ENCODE peak calls at places on chromosomes 2 and 18, in eight cellular contexts. One of them, this sample, is unnamed.

GRCh38 chr2:54558976-54559410 is 102.9 kb downstream of the SPTBN1 start:
- ATAC-seq in naive thymus-derived CD8-positive, alpha-beta T cell: peak
- ATAC-seq in naive thymus-derived CD4-positive, alpha-beta T cell: peak
- ATAC-seq in activated CD8-positive, alpha-beta memory T cell treated with anti-CD3 and anti-CD28 coated beads, Interleukin-2, amount 10 ng/mL, durations not matched to agents 7 days and 5 days: peak
- ATAC-seq in upper lobe of right lung: peak
- ATAC-seq in IMR-90: no peak
- ATAC-seq in T-cell: peak
- ATAC-seq in A549: peak
- ATAC-seq in this sample: peak

GRCh38 chr2:48110497-48110896 is 204.2 kb upstream of the FBXO11 start:
- ATAC-seq in naive thymus-derived CD8-positive, alpha-beta T cell: no peak
- ATAC-seq in IMR-90: no peak
- ATAC-seq in T-cell: no peak
- ATAC-seq in upper lobe of right lung: no peak
- ATAC-seq in A549: no peak
- ATAC-seq in activated CD8-positive, alpha-beta memory T cell treated with anti-CD3 and anti-CD28 coated beads, Interleukin-2, amount 10 ng/mL, durations not matched to agents 7 days and 5 days: no peak
- ATAC-seq in naive thymus-derived CD4-positive, alpha-beta T cell: no peak
- ATAC-seq in this sample: no peak

GRCh38 chr2:26421961-26422360 is 20.2 kb downstream of the DRC1 start:
- ATAC-seq in activated CD8-positive, alpha-beta memory T cell treated with anti-CD3 and anti-CD28 coated beads, Interleukin-2, amount 10 ng/mL, durations not matched to agents 7 days and 5 days: no peak
- ATAC-seq in naive thymus-derived CD8-positive, alpha-beta T cell: no peak
- ATAC-seq in IMR-90: no peak
- ATAC-seq in T-cell: no peak
- ATAC-seq in naive thymus-derived CD4-positive, alpha-beta T cell: no peak
- ATAC-seq in A549: no peak
- ATAC-seq in upper lobe of right lung: no peak
- ATAC-seq in this sample: no peak

GRCh38 chr18:62452280-62452824 is 70.5 kb upstream of the ZCCHC2 start:
- ATAC-seq in upper lobe of right lung: peak
- ATAC-seq in IMR-90: no peak
- ATAC-seq in A549: peak
- ATAC-seq in naive thymus-derived CD8-positive, alpha-beta T cell: no peak
- ATAC-seq in T-cell: no peak
- ATAC-seq in activated CD8-positive, alpha-beta memory T cell treated with anti-CD3 and anti-CD28 coated beads, Interleukin-2, amount 10 ng/mL, durations not matched to agents 7 days and 5 days: peak
- ATAC-seq in naive thymus-derived CD4-positive, alpha-beta T cell: no peak
- ATAC-seq in this sample: no peak

GRCh38 chr2:235642446-235643107 is 148.7 kb downstream of the AGAP1 start:
- ATAC-seq in upper lobe of right lung: no peak
- ATAC-seq in activated CD8-positive, alpha-beta memory T cell treated with anti-CD3 and anti-CD28 coated beads, Interleukin-2, amount 10 ng/mL, durations not matched to agents 7 days and 5 days: no peak
- ATAC-seq in A549: no peak
- ATAC-seq in naive thymus-derived CD8-positive, alpha-beta T cell: no peak
- ATAC-seq in IMR-90: peak
- ATAC-seq in naive thymus-derived CD4-positive, alpha-beta T cell: no peak
- ATAC-seq in T-cell: no peak
- ATAC-seq in this sample: no peak

GRCh38 chr18:62957885-62958472 is 242.6 kb downstream of the PHLPP1 start:
- ATAC-seq in activated CD8-positive, alpha-beta memory T cell treated with anti-CD3 and anti-CD28 coated beads, Interleukin-2, amount 10 ng/mL, durations not matched to agents 7 days and 5 days: peak
- ATAC-seq in A549: peak
- ATAC-seq in T-cell: no peak
- ATAC-seq in upper lobe of right lung: peak
- ATAC-seq in naive thymus-derived CD4-positive, alpha-beta T cell: peak
- ATAC-seq in naive thymus-derived CD8-positive, alpha-beta T cell: peak
- ATAC-seq in IMR-90: peak
- ATAC-seq in this sample: no peak

GRCh38 chr18:54389143-54389505 is 31.4 kb downstream of the C18orf54 start:
- ATAC-seq in naive thymus-derived CD4-positive, alpha-beta T cell: no peak
- ATAC-seq in naive thymus-derived CD8-positive, alpha-beta T cell: no peak
- ATAC-seq in IMR-90: peak
- ATAC-seq in T-cell: no peak
- ATAC-seq in A549: peak
- ATAC-seq in activated CD8-positive, alpha-beta memory T cell treated with anti-CD3 and anti-CD28 coated beads, Interleukin-2, amount 10 ng/mL, durations not matched to agents 7 days and 5 days: no peak
- ATAC-seq in upper lobe of right lung: no peak
- ATAC-seq in this sample: no peak

GRCh38 chr2:149020432-149020851 is 18.1 kb upstream of the LYPD6B start:
- ATAC-seq in activated CD8-positive, alpha-beta memory T cell treated with anti-CD3 and anti-CD28 coated beads, Interleukin-2, amount 10 ng/mL, durations not matched to agents 7 days and 5 days: no peak
- ATAC-seq in upper lobe of right lung: peak
- ATAC-seq in T-cell: no peak
- ATAC-seq in IMR-90: no peak
- ATAC-seq in naive thymus-derived CD8-positive, alpha-beta T cell: no peak
- ATAC-seq in naive thymus-derived CD4-positive, alpha-beta T cell: no peak
- ATAC-seq in A549: no peak
- ATAC-seq in this sample: peak

GRCh38 chr2:203664029-203664755 is 42.2 kb upstream of the CD28 start:
- ATAC-seq in upper lobe of right lung: peak
- ATAC-seq in naive thymus-derived CD4-positive, alpha-beta T cell: no peak
- ATAC-seq in IMR-90: no peak
- ATAC-seq in naive thymus-derived CD8-positive, alpha-beta T cell: no peak
- ATAC-seq in T-cell: no peak
- ATAC-seq in activated CD8-positive, alpha-beta memory T cell treated with anti-CD3 and anti-CD28 coated beads, Interleukin-2, amount 10 ng/mL, durations not matched to agents 7 days and 5 days: no peak
- ATAC-seq in A549: no peak
- ATAC-seq in this sample: no peak

GRCh38 chr2:114283774-114284173 is 158.7 kb upstream of the DPP10 start:
- ATAC-seq in upper lobe of right lung: no peak
- ATAC-seq in naive thymus-derived CD4-positive, alpha-beta T cell: no peak
- ATAC-seq in T-cell: no peak
- ATAC-seq in activated CD8-positive, alpha-beta memory T cell treated with anti-CD3 and anti-CD28 coated beads, Interleukin-2, amount 10 ng/mL, durations not matched to agents 7 days and 5 days: no peak
- ATAC-seq in A549: no peak
- ATAC-seq in naive thymus-derived CD8-positive, alpha-beta T cell: no peak
- ATAC-seq in IMR-90: no peak
- ATAC-seq in this sample: no peak

GRCh38 chr2:33559336-33559735 is 39.8 kb downstream of the FAM98A start:
- ATAC-seq in A549: no peak
- ATAC-seq in IMR-90: no peak
- ATAC-seq in naive thymus-derived CD8-positive, alpha-beta T cell: no peak
- ATAC-seq in T-cell: no peak
- ATAC-seq in activated CD8-positive, alpha-beta memory T cell treated with anti-CD3 and anti-CD28 coated beads, Interleukin-2, amount 10 ng/mL, durations not matched to agents 7 days and 5 days: no peak
- ATAC-seq in upper lobe of right lung: no peak
- ATAC-seq in naive thymus-derived CD4-positive, alpha-beta T cell: no peak
- ATAC-seq in this sample: no peak

This sample was measured in stimulated activated memory B cell treated with anti-CD40 and anti-IgM and Interleukin-4, amounts not matched to agents 10 μg/mL and 1 μg/mL and 100 μg/mL, for 72 hours.